ENCODE peak calls at places on chromosomes 12 and 14, in ten cellular contexts. U, D, P, H, N, O, M, G, F and B are unnamed samples.

GRCh38 chr14:71734076-71734475 is 198.2 kb upstream of the RGS6 start:
- DNase-seq in U (no peak), D (no peak), P (no peak), H (no peak), N (no peak), O (no peak), M (no peak), G (no peak), F (no peak), B (no peak)

GRCh38 chr14:94884616-94885230 is 114.8 kb upstream of the GSC start:
- DNase-seq in U (no peak), D (no peak), P (no peak), H (no peak), N (no peak), O (no peak), M (no peak), G (no peak), F (no peak), B (no peak)

GRCh38 chr14:49853572-49854375 is 1.2 kb upstream of the NEMF start:
- DNase-seq in U (peak), D (peak), P (peak), H (peak), N (peak), O (peak), M (peak), G (peak), F (no peak), B (peak)

GRCh38 chr14:49310298-49310697 is 275.9 kb downstream of the RPS29 start:
- DNase-seq in U (no peak), D (no peak), P (no peak), H (no peak), N (no peak), O (no peak), M (no peak), G (no peak), F (no peak), B (no peak)

GRCh38 chr12:118689793-118690192 is 291.5 kb upstream of the SRRM4 start:
- DNase-seq in U (no peak), D (no peak), P (no peak), H (peak), N (no peak), O (no peak), M (no peak), G (no peak), F (no peak), B (no peak)

GRCh38 chr14:64507376-64508156 is 3.0 kb downstream of the ZBTB1 start:
- DNase-seq in U (no peak), D (peak), P (no peak), H (no peak), N (no peak), O (no peak), M (peak), G (no peak), F (no peak), B (peak)

GRCh38 chr14:105476937-105477658 is 2.5 kb downstream of the CRIP2 start:
- DNase-seq in U (no peak), D (no peak), P (no peak), H (no peak), N (no peak), O (no peak), M (no peak), G (no peak), F (no peak), B (peak)

GRCh38 chr12:117347588-117347987 is 13.8 kb downstream of the NOS1 start:
- DNase-seq in U (no peak), D (no peak), P (no peak), H (no peak), N (no peak), O (no peak), M (no peak), G (no peak), F (no peak), B (no peak)

GRCh38 chr14:79117561-79117960 is 947.4 kb downstream of the NRXN3 start:
- DNase-seq in U (no peak), D (no peak), P (no peak), H (no peak), N (no peak), O (no peak), M (no peak), G (no peak), F (no peak), B (no peak)

GRCh38 chr12:14396071-14396470 is 30.6 kb downstream of the ATF7IP start:
- DNase-seq in U (no peak), D (peak), P (no peak), H (no peak), N (no peak), O (no peak), M (no peak), G (no peak), F (no peak), B (no peak)

GRCh38 chr12:62631531-62632520 is 165.2 kb downstream of the MON2 start:
- DNase-seq in U (no peak), D (peak), P (peak), H (peak), N (no peak), O (peak), M (peak), G (peak), F (peak), B (peak)

GRCh38 chr14:44149597-44149996 is 357.5 kb downstream of the FSCB start:
- DNase-seq in U (peak), D (no peak), P (peak), H (no peak), N (no peak), O (no peak), M (peak), G (peak), F (no peak), B (no peak)

GRCh38 chr14:91744068-91744480 is 12.2 kb upstream of the CATSPERB start:
- DNase-seq in U (no peak), D (no peak), P (peak), H (no peak), N (no peak), O (no peak), M (peak), G (no peak), F (no peak), B (peak)

GRCh38 chr14:53929871-53930685 is 26.5 kb downstream of the BMP4 start:
- DNase-seq in U (no peak), D (peak), P (no peak), H (no peak), N (no peak), O (no peak), M (peak), G (peak), F (no peak), B (no peak)

GRCh38 chr12:64893961-64894360 is 69.5 kb downstream of the TBC1D30 start:
- DNase-seq in U (no peak), D (peak), P (peak), H (no peak), N (no peak), O (peak), M (peak), G (no peak), F (no peak), B (peak)

GRCh38 chr14:55706341-55706684 is 126.3 kb downstream of the KTN1 start:
- DNase-seq in U (no peak), D (no peak), P (no peak), H (no peak), N (no peak), O (no peak), M (no peak), G (no peak), F (no peak), B (no peak)

GRCh38 chr12:105204916-105205315 is 31.1 kb downstream of the APPL2 start:
- DNase-seq in U (no peak), D (no peak), P (peak), H (no peak), N (no peak), O (peak), M (peak), G (no peak), F (no peak), B (peak)

GRCh38 chr14:24726480-24726879 is 92.5 kb upstream of the GZMB start:
- DNase-seq in U (no peak), D (no peak), P (no peak), H (no peak), N (no peak), O (no peak), M (no peak), G (no peak), F (no peak), B (no peak)

GRCh38 chr12:76666272-76666845 is 97.6 kb upstream of the ZDHHC17 start:
- DNase-seq in U (peak), D (no peak), P (no peak), H (no peak), N (no peak), O (no peak), M (no peak), G (no peak), F (no peak), B (no peak)

GRCh38 chr12:76927170-76927784 is 48.5 kb upstream of the CSRP2 start:
- DNase-seq in U (peak), D (peak), P (peak), H (no peak), N (no peak), O (peak), M (peak), G (peak), F (peak), B (peak)

GRCh38 chr14:103232338-103232808 is 101.7 kb upstream of the EIF5 start:
- DNase-seq in U (peak), D (no peak), P (no peak), H (no peak), N (no peak), O (no peak), M (no peak), G (no peak), F (no peak), B (no peak)

GRCh38 chr14:69101331-69101826 is 51.5 kb downstream of the DCAF5 start:
- DNase-seq in U (no peak), D (peak), P (peak), H (no peak), N (no peak), O (peak), M (peak), G (peak), F (no peak), B (peak)

GRCh38 chr14:99768381-99768780 is 24.8 kb upstream of the EML1 start:
- DNase-seq in U (no peak), D (no peak), P (no peak), H (no peak), N (no peak), O (peak), M (no peak), G (no peak), F (no peak), B (no peak)